ENCODE peak calls at places on chromosome X, in four cellular contexts. V, W, D and M are unnamed samples.

GRCh38 chrX:145856181-145856580 is 38.6 kb downstream of the SLITRK2 start:
- DNase-seq in V (no peak), W (no peak), D (no peak), M (no peak)

GRCh38 chrX:1582686-1583437 is 8.5 kb upstream of the AKAP17A start:
- DNase-seq in V (no peak), W (no peak), D (no peak), M (no peak)

GRCh38 chrX:47748576-47748975 is 88.1 kb upstream of the ZNF81 start:
- DNase-seq in V (no peak), W (no peak), D (no peak), M (no peak)

GRCh38 chrX:19793471-19793870 is 93.9 kb downstream of the SH3KBP1 start:
- DNase-seq in V (no peak), W (no peak), D (no peak), M (no peak)

GRCh38 chrX:14356401-14356800 is 172.9 kb upstream of the GLRA2 start:
- DNase-seq in V (no peak), W (no peak), D (no peak), M (no peak)

GRCh38 chrX:41734530-41734929 is 10.5 kb downstream of the GPR82 start:
- DNase-seq in V (no peak), W (no peak), D (peak; percentile 49), M (no peak)

GRCh38 chrX:30190426-30190825 is 24.9 kb upstream of the MAGEB2 start:
- DNase-seq in V (no peak), W (no peak), D (no peak), M (no peak)

GRCh38 chrX:18886344-18887161 is 97.4 kb downstream of the PHKA2 start:
- DNase-seq in V (peak; percentile 91), W (peak; percentile 62), D (peak; percentile 88), M (no peak)

GRCh38 chrX:41666251-41666650 is 22.5 kb upstream of the GPR34 start:
- DNase-seq in V (no peak), W (no peak), D (no peak), M (no peak)

GRCh38 chrX:17613979-17614572 is 123.2 kb upstream of the SCML1 start:
- DNase-seq in V (no peak), W (peak; percentile 37), D (peak; percentile 57), M (no peak)

GRCh38 chrX:47112316-47112954 is 32.1 kb downstream of the NDUFB11 start:
- DNase-seq in V (no peak), W (no peak), D (no peak), M (no peak)

GRCh38 chrX:13283968-13284914 is 35.6 kb downstream of the ATXN3L start:
- DNase-seq in V (no peak), W (no peak), D (peak; percentile 77), M (peak; percentile 65)

GRCh38 chrX:150503898-150504219 is 64.6 kb upstream of the MTM1 start:
- DNase-seq in V (no peak), W (no peak), D (no peak), M (no peak)

GRCh38 chrX:124343016-124343415 is 3.3 kb upstream of the SH2D1A start:
- DNase-seq in V (no peak), W (no peak), D (no peak), M (no peak)

GRCh38 chrX:124338733-124339514 is 6.5 kb downstream of the TEX13D start:
- DNase-seq in V (no peak), W (no peak), D (no peak), M (no peak)

GRCh38 chrX:124344246-124344645 is 2.1 kb upstream of the SH2D1A start:
- DNase-seq in V (no peak), W (no peak), D (no peak), M (no peak)

GRCh38 chrX:124341361-124342132 is 4.8 kb upstream of the SH2D1A start:
- DNase-seq in V (no peak), W (no peak), D (no peak), M (no peak)

DNA sequence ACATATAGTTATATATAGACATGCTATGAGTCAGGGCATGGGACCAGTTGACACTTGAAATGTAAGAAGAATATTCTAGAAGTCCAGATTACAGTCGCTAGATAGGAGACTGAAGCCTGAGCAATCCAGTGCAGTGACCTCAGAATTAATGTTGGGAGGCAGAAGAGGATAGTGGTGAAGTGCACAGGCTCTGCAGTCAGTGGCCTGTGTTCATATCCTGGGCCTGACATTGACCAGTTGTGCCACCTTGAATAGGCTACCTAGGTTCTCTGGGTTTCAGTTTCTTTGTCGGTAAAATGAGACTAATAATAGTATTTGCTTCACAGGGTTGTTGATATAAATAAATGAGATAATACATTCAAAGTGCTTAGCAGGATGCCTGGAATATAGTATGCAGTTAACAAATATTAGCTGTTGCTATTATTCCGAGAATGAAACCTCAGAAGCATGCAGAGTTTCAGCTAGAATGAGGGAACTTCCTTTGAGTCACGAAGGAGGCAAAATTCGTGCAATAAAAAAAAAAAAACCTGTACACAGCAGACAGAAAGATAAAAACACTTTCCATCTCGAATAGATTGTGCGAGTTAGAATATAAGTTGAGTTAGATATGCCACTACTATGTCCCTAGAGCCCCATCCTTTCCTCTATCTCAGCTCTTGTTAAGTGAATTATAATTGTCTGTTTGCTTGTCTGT is 4.0 kb upstream of the SH2D1A start:
- DNase-seq in V (no peak), W (no peak), D (no peak), M (no peak)
- H3K4me1 ChIP-seq in V (no peaks in the 10 kb centered on the region), W (no peaks in the 10 kb centered on the region), D (no peaks in the 10 kb centered on the region), M (no peaks in the 10 kb centered on the region)

DNA sequence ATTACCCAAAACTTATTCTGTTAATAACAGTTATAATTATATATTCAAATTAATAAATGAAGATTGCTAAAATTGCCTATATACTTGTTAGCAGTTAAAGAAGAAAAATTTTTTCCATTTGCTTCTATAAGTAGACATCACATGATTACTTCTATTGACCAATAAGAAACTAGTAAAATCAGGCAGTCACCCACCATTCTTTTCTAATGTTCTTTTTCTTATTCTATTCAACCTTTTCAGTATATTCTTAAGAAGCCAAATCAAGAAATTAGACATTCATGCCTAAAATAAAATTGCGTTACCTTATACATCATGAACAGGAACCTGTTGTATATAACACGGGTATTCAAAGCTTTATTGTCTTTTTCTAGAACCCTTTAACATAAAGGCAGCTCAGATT is 568.0 kb upstream of the DIPK2B start:
- DNase-seq in V (no peak), W (no peak), D (no peak), M (no peak)
- H3K4me1 ChIP-seq in V (no peaks in the 10 kb centered on the region), W (no peaks in the 10 kb centered on the region), D (peaks cover 37% of the 10 kb centered on the region), M (peaks cover 6% of the 10 kb centered on the region)

GRCh38 chrX:153926863-153927685 is 1.0 kb upstream of the ARHGAP4 start:
- DNase-seq in V (peak; percentile 74), W (no peak), D (peak; percentile 78), M (no peak)

GRCh38 chrX:153928846-153929245 is 2.8 kb upstream of the ARHGAP4 start:
- DNase-seq in V (no peak), W (no peak), D (no peak), M (no peak)

GRCh38 chrX:153927686-153927935 is 1.5 kb upstream of the ARHGAP4 start:
- DNase-seq in V (no peak), W (no peak), D (no peak), M (no peak)

GRCh38 chrX:153929576-153929975 is 3.5 kb upstream of the ARHGAP4 start:
- DNase-seq in V (no peak), W (no peak), D (no peak), M (no peak)

GRCh38 chrX:153927936-153928760 is 2.1 kb upstream of the ARHGAP4 start:
- DNase-seq in V (peak; percentile 98), W (peak; percentile 94), D (peak; percentile 98), M (peak; percentile 87)
- H3K4me1 ChIP-seq in V (peaks cover 35% of the 10 kb centered on the region), W (peaks cover 11% of the 10 kb centered on the region), D (peaks cover 37% of the 10 kb centered on the region), M (no peaks in the 10 kb centered on the region)

DNA sequence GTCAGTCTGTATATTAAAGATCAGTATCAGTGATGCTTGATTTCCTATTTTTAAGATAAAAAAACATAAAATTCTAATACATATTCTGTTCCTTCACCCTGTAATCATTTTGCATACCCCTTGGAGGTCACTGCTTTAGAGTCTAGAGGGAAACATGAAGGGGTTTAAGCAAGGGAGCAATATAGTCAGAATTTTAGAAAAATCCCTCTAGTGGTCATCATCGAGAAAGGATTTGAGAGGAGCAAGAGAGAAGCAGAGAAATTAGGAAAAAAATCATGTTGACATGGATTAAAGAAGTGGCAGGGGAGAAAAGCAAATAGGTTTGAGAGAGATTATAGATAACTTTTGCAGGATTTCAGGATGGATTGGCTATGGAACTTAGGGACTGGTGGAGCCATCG is 11.1 kb downstream of the APEX2 start:
- DNase-seq in V (no peak), W (no peak), D (no peak), M (no peak)
- H3K4me1 ChIP-seq in V (peaks cover 6% of the 10 kb centered on the region), W (peaks cover 6% of the 10 kb centered on the region), D (no peaks in the 10 kb centered on the region), M (no peaks in the 10 kb centered on the region)

DNA sequence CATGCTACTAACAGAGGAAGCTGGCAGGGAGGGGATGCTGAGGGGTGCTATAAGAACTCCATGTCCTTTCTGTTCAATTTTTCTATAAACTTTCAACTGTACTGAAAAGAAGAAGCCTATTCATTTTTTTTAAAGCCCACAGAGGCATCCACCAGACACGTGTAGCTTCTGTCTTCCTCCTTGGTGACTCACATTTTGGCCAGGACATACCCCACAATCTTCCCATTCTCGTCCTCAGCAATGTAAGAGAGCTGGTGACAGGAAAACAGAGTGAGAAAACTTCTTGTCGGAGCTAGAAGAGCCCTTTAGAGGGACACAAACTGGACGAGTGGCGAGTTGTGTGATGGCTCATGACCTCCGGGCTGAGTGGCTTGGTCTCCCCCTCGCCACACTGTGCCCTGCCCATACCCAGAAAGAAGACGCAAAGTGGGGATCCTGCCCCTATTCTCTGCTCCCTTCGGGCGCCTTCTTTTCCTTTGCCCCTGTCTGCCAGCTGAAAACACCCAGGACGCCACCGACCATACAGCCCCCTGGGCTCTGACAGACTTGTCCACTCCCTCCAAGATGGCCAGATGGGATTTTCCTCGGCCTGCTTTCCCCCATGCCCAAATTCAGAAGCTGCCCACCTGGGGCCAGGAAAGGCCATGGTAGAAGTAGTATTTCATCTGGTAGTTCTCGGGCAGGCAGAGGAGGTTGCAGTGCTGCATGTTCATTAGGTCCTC is 925 bp downstream of the NAA10 start:
- DNase-seq in V (no peak), W (no peak), D (no peak), M (no peak)
- H3K4me1 ChIP-seq in V (peaks cover 25% of the 10 kb centered on the region), W (no peaks in the 10 kb centered on the region), D (peaks cover 3% of the 10 kb centered on the region), M (no peaks in the 10 kb centered on the region)